ENCODE peak calls at places on chromosomes 16 and 17, in seven cellular contexts. One of them, this sample, is unnamed.

GRCh38 chr16:1788095-1788707 is 5.3 kb downstream of the IGFALS start:
- DNase-seq in stimulated activated CD8-positive, alpha-beta memory T cell treated with anti-CD3 and anti-CD28 coated beads, Interleukin-7, amount 100 ng/mL, for 1 hour: no peak
- DNase-seq in NCI-H774: no peak
- DNase-seq in stimulated activated CD4-positive, alpha-beta T cell treated with anti-CD3 and anti-CD28 coated beads, Interleukin-15, amount 100 ng/mL, for 24 hours: no peak
- DNase-seq in activated T-cell treated with anti-CD3 and anti-CD28 coated beads for 1 hour: no peak
- DNase-seq in T-helper 1 cell: no peak
- DNase-seq in Calu3: no peak
- DNase-seq in this sample: no peak

GRCh38 chr16:1057252-1057932 is 15.2 kb upstream of the SSTR5 start:
- DNase-seq in T-helper 1 cell: peak; percentile 25
- DNase-seq in Calu3: peak; percentile 88
- DNase-seq in stimulated activated CD8-positive, alpha-beta memory T cell treated with anti-CD3 and anti-CD28 coated beads, Interleukin-7, amount 100 ng/mL, for 1 hour: peak; percentile 25
- DNase-seq in activated T-cell treated with anti-CD3 and anti-CD28 coated beads for 1 hour: peak; percentile 69
- DNase-seq in NCI-H774: no peak
- DNase-seq in stimulated activated CD4-positive, alpha-beta T cell treated with anti-CD3 and anti-CD28 coated beads, Interleukin-15, amount 100 ng/mL, for 24 hours: peak; percentile 80
- DNase-seq in this sample: peak; percentile 51

GRCh38 chr16:66052745-66053144 is 313.7 kb upstream of the CDH5 start:
- DNase-seq in activated T-cell treated with anti-CD3 and anti-CD28 coated beads for 1 hour: no peak
- DNase-seq in stimulated activated CD4-positive, alpha-beta T cell treated with anti-CD3 and anti-CD28 coated beads, Interleukin-15, amount 100 ng/mL, for 24 hours: no peak
- DNase-seq in stimulated activated CD8-positive, alpha-beta memory T cell treated with anti-CD3 and anti-CD28 coated beads, Interleukin-7, amount 100 ng/mL, for 1 hour: no peak
- DNase-seq in T-helper 1 cell: no peak
- DNase-seq in Calu3: no peak
- DNase-seq in NCI-H774: no peak
- DNase-seq in this sample: no peak

GRCh38 chr17:2865228-2865627 is 69.0 kb downstream of the RAP1GAP2 start:
- DNase-seq in stimulated activated CD4-positive, alpha-beta T cell treated with anti-CD3 and anti-CD28 coated beads, Interleukin-15, amount 100 ng/mL, for 24 hours: no peak
- DNase-seq in Calu3: no peak
- DNase-seq in NCI-H774: no peak
- DNase-seq in T-helper 1 cell: no peak
- DNase-seq in activated T-cell treated with anti-CD3 and anti-CD28 coated beads for 1 hour: no peak
- DNase-seq in stimulated activated CD8-positive, alpha-beta memory T cell treated with anti-CD3 and anti-CD28 coated beads, Interleukin-7, amount 100 ng/mL, for 1 hour: no peak
- DNase-seq in this sample: no peak

GRCh38 chr16:55169780-55170179 is 154.2 kb upstream of the IRX6 start:
- DNase-seq in T-helper 1 cell: no peak
- DNase-seq in NCI-H774: no peak
- DNase-seq in Calu3: no peak
- DNase-seq in stimulated activated CD8-positive, alpha-beta memory T cell treated with anti-CD3 and anti-CD28 coated beads, Interleukin-7, amount 100 ng/mL, for 1 hour: no peak
- DNase-seq in stimulated activated CD4-positive, alpha-beta T cell treated with anti-CD3 and anti-CD28 coated beads, Interleukin-15, amount 100 ng/mL, for 24 hours: no peak
- DNase-seq in activated T-cell treated with anti-CD3 and anti-CD28 coated beads for 1 hour: no peak
- DNase-seq in this sample: no peak

GRCh38 chr16:87721622-87722565 is 43.9 kb downstream of the KLHDC4 start:
- DNase-seq in stimulated activated CD8-positive, alpha-beta memory T cell treated with anti-CD3 and anti-CD28 coated beads, Interleukin-7, amount 100 ng/mL, for 1 hour: no peak
- DNase-seq in NCI-H774: no peak
- DNase-seq in T-helper 1 cell: no peak
- DNase-seq in Calu3: no peak
- DNase-seq in activated T-cell treated with anti-CD3 and anti-CD28 coated beads for 1 hour: no peak
- DNase-seq in stimulated activated CD4-positive, alpha-beta T cell treated with anti-CD3 and anti-CD28 coated beads, Interleukin-15, amount 100 ng/mL, for 24 hours: no peak
- DNase-seq in this sample: no peak

GRCh38 chr16:10965440-10966039 is 21.2 kb downstream of the CLEC16A start:
- DNase-seq in activated T-cell treated with anti-CD3 and anti-CD28 coated beads for 1 hour: no peak
- DNase-seq in stimulated activated CD4-positive, alpha-beta T cell treated with anti-CD3 and anti-CD28 coated beads, Interleukin-15, amount 100 ng/mL, for 24 hours: peak; percentile 55
- DNase-seq in Calu3: no peak
- DNase-seq in stimulated activated CD8-positive, alpha-beta memory T cell treated with anti-CD3 and anti-CD28 coated beads, Interleukin-7, amount 100 ng/mL, for 1 hour: no peak
- DNase-seq in NCI-H774: no peak
- DNase-seq in T-helper 1 cell: peak; percentile 83
- DNase-seq in this sample: no peak

GRCh38 chr16:81583893-81584705 is 139.5 kb downstream of the CMIP start:
- DNase-seq in T-helper 1 cell: no peak
- DNase-seq in activated T-cell treated with anti-CD3 and anti-CD28 coated beads for 1 hour: no peak
- DNase-seq in NCI-H774: no peak
- DNase-seq in stimulated activated CD8-positive, alpha-beta memory T cell treated with anti-CD3 and anti-CD28 coated beads, Interleukin-7, amount 100 ng/mL, for 1 hour: no peak
- DNase-seq in stimulated activated CD4-positive, alpha-beta T cell treated with anti-CD3 and anti-CD28 coated beads, Interleukin-15, amount 100 ng/mL, for 24 hours: no peak
- DNase-seq in Calu3: peak; percentile 66
- DNase-seq in this sample: no peak

GRCh38 chr17:19398301-19399181 is 11.6 kb upstream of the MFAP4 start:
- DNase-seq in Calu3: peak; percentile 16
- DNase-seq in stimulated activated CD8-positive, alpha-beta memory T cell treated with anti-CD3 and anti-CD28 coated beads, Interleukin-7, amount 100 ng/mL, for 1 hour: no peak
- DNase-seq in NCI-H774: no peak
- DNase-seq in stimulated activated CD4-positive, alpha-beta T cell treated with anti-CD3 and anti-CD28 coated beads, Interleukin-15, amount 100 ng/mL, for 24 hours: no peak
- DNase-seq in activated T-cell treated with anti-CD3 and anti-CD28 coated beads for 1 hour: no peak
- DNase-seq in T-helper 1 cell: no peak
- DNase-seq in this sample: no peak

GRCh38 chr17:53148058-53148457 is 674.7 kb upstream of the KIF2B start:
- DNase-seq in stimulated activated CD8-positive, alpha-beta memory T cell treated with anti-CD3 and anti-CD28 coated beads, Interleukin-7, amount 100 ng/mL, for 1 hour: no peak
- DNase-seq in T-helper 1 cell: no peak
- DNase-seq in activated T-cell treated with anti-CD3 and anti-CD28 coated beads for 1 hour: no peak
- DNase-seq in Calu3: no peak
- DNase-seq in stimulated activated CD4-positive, alpha-beta T cell treated with anti-CD3 and anti-CD28 coated beads, Interleukin-15, amount 100 ng/mL, for 24 hours: no peak
- DNase-seq in NCI-H774: no peak
- DNase-seq in this sample: no peak

GRCh38 chr16:81189100-81189664 is 49.3 kb upstream of the BCO1 start:
- DNase-seq in NCI-H774: no peak
- DNase-seq in activated T-cell treated with anti-CD3 and anti-CD28 coated beads for 1 hour: no peak
- DNase-seq in Calu3: no peak
- DNase-seq in stimulated activated CD4-positive, alpha-beta T cell treated with anti-CD3 and anti-CD28 coated beads, Interleukin-15, amount 100 ng/mL, for 24 hours: no peak
- DNase-seq in T-helper 1 cell: no peak
- DNase-seq in stimulated activated CD8-positive, alpha-beta memory T cell treated with anti-CD3 and anti-CD28 coated beads, Interleukin-7, amount 100 ng/mL, for 1 hour: no peak
- DNase-seq in this sample: no peak

GRCh38 chr16:77584205-77584859 is 138.0 kb upstream of the NUDT7 start:
- DNase-seq in Calu3: peak; percentile 61
- DNase-seq in NCI-H774: peak; percentile 19
- DNase-seq in stimulated activated CD8-positive, alpha-beta memory T cell treated with anti-CD3 and anti-CD28 coated beads, Interleukin-7, amount 100 ng/mL, for 1 hour: no peak
- DNase-seq in T-helper 1 cell: peak; percentile 32
- DNase-seq in activated T-cell treated with anti-CD3 and anti-CD28 coated beads for 1 hour: peak; percentile 1
- DNase-seq in stimulated activated CD4-positive, alpha-beta T cell treated with anti-CD3 and anti-CD28 coated beads, Interleukin-15, amount 100 ng/mL, for 24 hours: peak; percentile 48
- DNase-seq in this sample: peak; percentile 67

GRCh38 chr17:11279776-11280344 is 38.8 kb downstream of the SHISA6 start:
- DNase-seq in NCI-H774: no peak
- DNase-seq in stimulated activated CD8-positive, alpha-beta memory T cell treated with anti-CD3 and anti-CD28 coated beads, Interleukin-7, amount 100 ng/mL, for 1 hour: no peak
- DNase-seq in activated T-cell treated with anti-CD3 and anti-CD28 coated beads for 1 hour: no peak
- DNase-seq in Calu3: no peak
- DNase-seq in stimulated activated CD4-positive, alpha-beta T cell treated with anti-CD3 and anti-CD28 coated beads, Interleukin-15, amount 100 ng/mL, for 24 hours: no peak
- DNase-seq in T-helper 1 cell: no peak
- DNase-seq in this sample: no peak

GRCh38 chr17:37055511-37055910 is 106.8 kb downstream of the AATF start:
- DNase-seq in stimulated activated CD4-positive, alpha-beta T cell treated with anti-CD3 and anti-CD28 coated beads, Interleukin-15, amount 100 ng/mL, for 24 hours: no peak
- DNase-seq in NCI-H774: no peak
- DNase-seq in T-helper 1 cell: no peak
- DNase-seq in activated T-cell treated with anti-CD3 and anti-CD28 coated beads for 1 hour: no peak
- DNase-seq in stimulated activated CD8-positive, alpha-beta memory T cell treated with anti-CD3 and anti-CD28 coated beads, Interleukin-7, amount 100 ng/mL, for 1 hour: no peak
- DNase-seq in Calu3: no peak
- DNase-seq in this sample: no peak

GRCh38 chr17:71252446-71252845 is 868.4 kb upstream of the SOX9 start:
- DNase-seq in stimulated activated CD4-positive, alpha-beta T cell treated with anti-CD3 and anti-CD28 coated beads, Interleukin-15, amount 100 ng/mL, for 24 hours: no peak
- DNase-seq in stimulated activated CD8-positive, alpha-beta memory T cell treated with anti-CD3 and anti-CD28 coated beads, Interleukin-7, amount 100 ng/mL, for 1 hour: no peak
- DNase-seq in Calu3: no peak
- DNase-seq in NCI-H774: no peak
- DNase-seq in T-helper 1 cell: no peak
- DNase-seq in activated T-cell treated with anti-CD3 and anti-CD28 coated beads for 1 hour: no peak
- DNase-seq in this sample: no peak

GRCh38 chr16:23280483-23280967 is 21.6 kb upstream of the SCNN1B start:
- DNase-seq in stimulated activated CD8-positive, alpha-beta memory T cell treated with anti-CD3 and anti-CD28 coated beads, Interleukin-7, amount 100 ng/mL, for 1 hour: no peak
- DNase-seq in Calu3: no peak
- DNase-seq in activated T-cell treated with anti-CD3 and anti-CD28 coated beads for 1 hour: no peak
- DNase-seq in stimulated activated CD4-positive, alpha-beta T cell treated with anti-CD3 and anti-CD28 coated beads, Interleukin-15, amount 100 ng/mL, for 24 hours: no peak
- DNase-seq in NCI-H774: peak; percentile 46
- DNase-seq in T-helper 1 cell: no peak
- DNase-seq in this sample: no peak

GRCh38 chr17:20073056-20073979 is 64.2 kb downstream of the SPECC1 start:
- DNase-seq in activated T-cell treated with anti-CD3 and anti-CD28 coated beads for 1 hour: peak; percentile 25
- DNase-seq in T-helper 1 cell: peak; percentile 54
- DNase-seq in stimulated activated CD8-positive, alpha-beta memory T cell treated with anti-CD3 and anti-CD28 coated beads, Interleukin-7, amount 100 ng/mL, for 1 hour: no peak
- DNase-seq in NCI-H774: no peak
- DNase-seq in Calu3: no peak
- DNase-seq in stimulated activated CD4-positive, alpha-beta T cell treated with anti-CD3 and anti-CD28 coated beads, Interleukin-15, amount 100 ng/mL, for 24 hours: peak; percentile 52
- DNase-seq in this sample: peak; percentile 26

GRCh38 chr17:65495255-65496060 is 66.0 kb downstream of the AXIN2 start:
- DNase-seq in stimulated activated CD8-positive, alpha-beta memory T cell treated with anti-CD3 and anti-CD28 coated beads, Interleukin-7, amount 100 ng/mL, for 1 hour: no peak
- DNase-seq in stimulated activated CD4-positive, alpha-beta T cell treated with anti-CD3 and anti-CD28 coated beads, Interleukin-15, amount 100 ng/mL, for 24 hours: peak; percentile 10
- DNase-seq in activated T-cell treated with anti-CD3 and anti-CD28 coated beads for 1 hour: no peak
- DNase-seq in NCI-H774: no peak
- DNase-seq in T-helper 1 cell: no peak
- DNase-seq in Calu3: no peak
- DNase-seq in this sample: peak; percentile 27